ENCODE peak calls at places on chromosomes 11 and 22, in four cellular contexts. Q is stomach, W is pancreas, N is AG09309. X is an unnamed sample.

GRCh38 chr22:26905076-26905475 is 247.7 kb downstream of the MIAT start:
- DNase-seq in W (no peak), Q (no peak), N (no peak), X (no peak)

GRCh38 chr11:96271777-96272176 is 71.2 kb downstream of the MAML2 start:
- DNase-seq in N (no peak), Q (no peak), W (no peak), X (no peak)

GRCh38 chr22:36075230-36075629 is 46.6 kb upstream of the RBFOX2 start:
- DNase-seq in N (no peak), Q (no peak), W (no peak), X (no peak)

GRCh38 chr22:30226192-30226832 is 20.2 kb downstream of the LIF start:
- DNase-seq in W (no peak), N (no peak), Q (no peak), X (no peak)

GRCh38 chr11:122131126-122131525 is 15.1 kb upstream of the BLID start:
- DNase-seq in N (no peak), Q (no peak), W (no peak), X (no peak)

GRCh38 chr11:35389897-35390462 is 29.4 kb downstream of the SLC1A2 start:
- DNase-seq in N (no peak), Q (no peak), W (no peak), X (no peak)

GRCh38 chr11:106959800-106960199 is 58.5 kb downstream of the GUCY1A2 start:
- DNase-seq in W (no peak), N (no peak), Q (no peak), X (no peak)

GRCh38 chr11:23730307-23730998 is 766.4 kb upstream of the LUZP2 start:
- DNase-seq in N (no peak), Q (no peak), W (no peak), X (no peak)

GRCh38 chr11:111452146-111452545 is 60.0 kb downstream of the BTG4 start:
- DNase-seq in Q (no peak), W (no peak), N (no peak), X (peak)

GRCh38 chr22:46803031-46803880 is 40.8 kb downstream of the TBC1D22A start:
- DNase-seq in Q (peak), W (peak), N (no peak), X (peak)

GRCh38 chr22:23225724-23226496 is 45.6 kb downstream of the BCR start:
- DNase-seq in Q (peak), W (no peak), N (no peak), X (no peak)

GRCh38 chr11:43632171-43632570 is 48.4 kb upstream of the HSD17B12 start:
- DNase-seq in W (no peak), Q (no peak), N (no peak), X (no peak)

GRCh38 chr11:105701098-105701497 is 91.2 kb downstream of the GRIA4 start:
- DNase-seq in W (no peak), Q (no peak), N (no peak), X (no peak)

GRCh38 chr11:45146072-45147016 is at the start of gene PRDM11:
- DNase-seq in N (peak), Q (peak), W (peak), X (peak)

GRCh38 chr11:99370557-99371200 is 349.9 kb downstream of the CNTN5 start:
- DNase-seq in W (no peak), N (peak), Q (no peak), X (no peak)

GRCh38 chr22:45329536-45329936 is 19.8 kb downstream of the FAM118A start:
- DNase-seq in Q (no peak), W (no peak), N (no peak), X (no peak)

GRCh38 chr11:124622531-124623451 is at the start of gene TBRG1:
- DNase-seq in W (peak), N (peak), Q (peak), X (peak)

GRCh38 chr11:70423523-70424505 is 25.5 kb downstream of the CTTN start:
- DNase-seq in N (peak), Q (no peak), W (no peak), X (no peak)

GRCh38 chr11:11669447-11669846 is 47.6 kb upstream of the GALNT18 start:
- DNase-seq in W (no peak), N (no peak), Q (no peak), X (no peak)

GRCh38 chr11:119093666-119093950 is 8.0 kb downstream of the DPAGT1 start:
- DNase-seq in N (no peak), Q (no peak), W (no peak), X (no peak)

GRCh38 chr11:119095066-119095880 is 6.4 kb downstream of the DPAGT1 start:
- DNase-seq in Q (peak), W (peak), N (peak), X (peak)

GRCh38 chr11:119093951-119094815 is 7.5 kb downstream of the DPAGT1 start:
- DNase-seq in N (no peak), W (peak), Q (peak), X (no peak)

GRCh38 chr11:119092880-119093665 is 8.4 kb downstream of the HMBS start:
- DNase-seq in N (no peak), W (no peak), Q (peak), X (no peak)

GRCh38 chr11:119094816-119095065 is 6.9 kb downstream of the DPAGT1 start:
- DNase-seq in Q (peak), W (peak), N (peak), X (peak)
- TF ChIP-seq CTCF in Q (peak), W (peak), N (peak), X (peak)

GRCh38 chr11:46381836-46382643 is 571 bp downstream of the MDK start:
- DNase-seq in Q (no peak), W (peak), N (no peak), X (no peak)

GRCh38 chr11:46385169-46386004 is 3.9 kb downstream of the MDK start:
- DNase-seq in W (peak), Q (no peak), N (no peak), X (no peak)

GRCh38 chr11:46383974-46384701 is 2.7 kb downstream of the MDK start:
- DNase-seq in W (peak), N (no peak), Q (no peak), X (no peak)

GRCh38 chr11:46382644-46383403 is 1.4 kb downstream of the MDK start:
- DNase-seq in W (peak), N (no peak), Q (no peak), X (no peak)

DNA sequence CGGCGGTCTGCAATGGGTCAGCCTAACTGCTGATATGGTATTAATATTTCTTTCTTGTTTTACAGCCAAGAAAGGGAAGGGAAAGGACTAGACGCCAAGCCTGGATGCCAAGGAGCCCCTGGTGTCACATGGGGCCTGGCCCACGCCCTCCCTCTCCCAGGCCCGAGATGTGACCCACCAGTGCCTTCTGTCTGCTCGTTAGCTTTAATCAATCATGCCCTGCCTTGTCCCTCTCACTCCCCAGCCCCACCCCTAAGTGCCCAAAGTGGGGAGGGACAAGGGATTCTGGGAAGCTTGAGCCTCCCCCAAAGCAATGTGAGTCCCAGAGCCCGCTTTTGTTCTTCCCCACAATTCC is 1.9 kb downstream of the MDK start:
- DNase-seq in W (no peak), Q (no peak), N (no peak), X (no peak)
- TF ChIP-seq CTCF in W (no peak), Q (no peak), N (no peak), X (no peak)

GRCh38 chr11:13384837-13385417 is 78.1 kb downstream of the BTBD10 start:
- DNase-seq in Q (no peak), N (peak), W (no peak), X (no peak)
- TF ChIP-seq CTCF in Q (peak), N (peak), W (peak), X (peak)

GRCh38 chr11:14657841-14658240 is 14.2 kb downstream of the PDE3B start:
- DNase-seq in N (no peak), Q (no peak), W (no peak), X (no peak)
- TF ChIP-seq CTCF in N (no peak), Q (no peak), W (no peak), X (no peak)

GRCh38 chr22:19038728-19039447 is 83.3 kb downstream of the DGCR2 start:
- DNase-seq in N (no peak), W (no peak), Q (no peak), X (no peak)
- TF ChIP-seq CTCF in N (no peak), W (no peak), Q (no peak), X (no peak)

GRCh38 chr11:123300874-123301695 is 106.0 kb upstream of the CLMP start:
- DNase-seq in Q (no peak), W (no peak), N (peak), X (no peak)

GRCh38 chr11:123304828-123305530 is 109.9 kb upstream of the CLMP start:
- DNase-seq in Q (no peak), W (no peak), N (no peak), X (no peak)

GRCh38 chr11:123303924-123304323 is 108.9 kb upstream of the CLMP start:
- DNase-seq in Q (no peak), N (no peak), W (no peak), X (no peak)

GRCh38 chr11:123301696-123302400 is 106.8 kb upstream of the CLMP start:
- DNase-seq in Q (peak), N (no peak), W (peak), X (peak)

GRCh38 chr11:123302751-123303195 is 107.7 kb upstream of the CLMP start:
- DNase-seq in N (peak), Q (no peak), W (no peak), X (no peak)
- TF ChIP-seq CTCF in N (peak), Q (no peak), W (no peak), X (no peak)

DNA sequence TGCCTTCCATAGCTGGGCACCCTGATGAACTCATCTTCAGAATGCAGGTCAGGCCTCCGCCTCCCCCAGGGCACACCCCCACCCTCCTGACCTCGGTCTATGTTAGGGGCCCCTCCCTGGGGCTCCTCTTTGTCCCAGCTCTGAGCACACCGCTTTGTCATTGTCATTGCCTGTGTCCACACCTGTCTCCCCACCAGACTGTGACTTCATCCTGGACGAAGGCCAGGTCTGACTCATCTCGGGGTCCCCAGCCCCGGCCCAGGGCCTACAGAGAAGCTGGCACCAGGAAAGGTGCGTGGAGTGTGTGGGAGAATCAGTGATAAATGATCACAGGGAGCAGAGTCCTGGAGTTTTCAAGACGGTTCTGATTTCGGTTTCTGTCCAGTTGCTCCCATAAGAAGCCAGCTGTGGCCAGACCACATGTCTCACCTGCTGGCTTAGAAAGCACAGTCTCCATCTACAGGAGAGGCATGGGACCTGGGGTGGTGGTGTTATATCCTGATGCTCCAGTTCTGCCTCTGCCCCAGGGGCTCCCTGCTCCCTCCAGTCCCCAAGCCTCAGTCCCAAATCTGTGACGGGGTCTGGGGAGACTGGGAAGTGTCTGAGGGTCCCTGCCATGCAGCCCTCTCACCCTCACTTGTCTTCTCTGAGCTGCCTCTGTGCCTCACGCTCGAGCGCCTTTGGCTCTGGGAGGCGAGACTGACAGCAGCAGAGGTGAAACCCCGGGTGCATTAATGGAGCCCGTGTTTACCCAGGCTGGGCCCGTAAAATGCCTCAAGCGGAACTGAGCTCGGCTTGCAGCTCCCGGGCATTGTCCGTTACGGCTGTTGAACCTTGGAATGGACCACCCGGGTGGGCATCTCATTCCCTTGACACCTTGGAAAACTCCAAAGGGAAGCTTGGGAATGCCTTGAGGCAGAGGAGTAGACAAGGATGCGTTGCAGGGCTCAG is 85.5 kb upstream of the WNT11 start:
- DNase-seq in W (no peak), N (no peak), Q (no peak), X (no peak)
- TF ChIP-seq CTCF in W (no peak), N (no peak), Q (no peak), X (no peak)

GRCh38 chr22:42649261-42650056 is at the start of gene CYB5R3:
- DNase-seq in Q (peak), W (peak), N (no peak), X (peak)
- TF ChIP-seq CTCF in Q (no peak), W (no peak), N (no peak), X (peak)